ENCODE peak calls at places on chromosomes 4 and X, in six cellular contexts. I is hepatocyte, T is fibroblast of pulmonary artery, M is breast epithelium, S is lower leg skin, A is foreskin keratinocyte. E is an unnamed sample.

GRCh38 chr4:101127176-101127790 is 220.0 kb downstream of the PPP3CA start:
- DNase-seq in S (no peak), A (no peak), M (no peak), I (no peak), T (no peak), E (no peak)

GRCh38 chr4:10457255-10457801 is at the start of gene ZNF518B:
- DNase-seq in S (peak; percentile 87), I (peak; percentile 90), M (no peak), A (peak; percentile 39), T (peak; percentile 69), E (peak; percentile 80)

GRCh38 chr4:88803600-88804096 is 106.0 kb upstream of the NAP1L5 start:
- DNase-seq in A (peak; percentile 62), M (no peak), T (peak; percentile 92), S (no peak), I (peak; percentile 50), E (no peak)

GRCh38 chrX:13180807-13181206 is 136.4 kb upstream of the FAM9C start:
- DNase-seq in A (peak; percentile 77), I (no peak), S (no peak), M (no peak), T (peak; percentile 82), E (no peak)

GRCh38 chrX:153806999-153807575 is 12.6 kb downstream of the SSR4 start:
- DNase-seq in M (no peak), S (no peak), I (no peak), T (no peak), A (no peak), E (no peak)

GRCh38 chr4:104451573-104451972 is 43.1 kb downstream of the CXXC4 start:
- DNase-seq in A (peak; percentile 15), M (no peak), I (peak; percentile 40), T (peak; percentile 8), S (no peak), E (no peak)

GRCh38 chrX:13432376-13432775 is 112.5 kb upstream of the ATXN3L start:
- DNase-seq in A (peak; percentile 64), I (peak; percentile 70), T (peak; percentile 95), M (no peak), S (no peak), E (no peak)

GRCh38 chr4:7655267-7655548 is 220.5 kb upstream of the PSAPL1 start:
- DNase-seq in I (no peak), S (no peak), A (no peak), M (no peak), T (no peak), E (no peak)

GRCh38 chr4:87141428-87141827 is 79.0 kb downstream of the KLHL8 start:
- DNase-seq in A (no peak), I (no peak), S (no peak), M (no peak), T (peak; percentile 13), E (no peak)

GRCh38 chr4:20041838-20042237 is 209.9 kb upstream of the SLIT2 start:
- DNase-seq in M (no peak), S (no peak), A (no peak), T (no peak), I (no peak), E (no peak)

GRCh38 chrX:28586291-28586690 is 955 bp upstream of the IL1RAPL1 start:
- DNase-seq in A (no peak), S (no peak), T (peak; percentile 59), M (no peak), I (peak; percentile 32), E (no peak)

GRCh38 chr4:42605264-42605663 is 51.6 kb downstream of the ATP8A1 start:
- DNase-seq in I (no peak), M (no peak), T (no peak), S (no peak), A (no peak), E (no peak)

DNA sequence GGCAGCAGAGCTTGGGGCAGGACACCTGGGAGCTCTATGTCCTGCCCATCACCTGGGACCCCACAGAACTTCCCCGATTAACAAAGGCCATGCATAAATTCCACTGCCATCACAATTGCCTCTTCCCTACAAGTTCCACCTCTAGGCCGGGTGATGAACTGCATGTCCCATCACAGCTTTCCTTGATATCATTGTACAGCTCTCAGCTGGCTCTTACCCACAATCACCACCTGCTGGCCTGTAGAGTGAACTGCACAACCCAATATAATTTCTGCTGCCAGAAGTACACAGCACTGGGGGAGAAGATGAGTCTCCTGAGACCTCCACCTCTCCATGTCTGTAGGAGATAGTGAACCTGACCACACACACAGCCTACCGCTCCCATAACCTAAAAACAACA is 285.0 kb upstream of the AADAT start:
- DNase-seq in M (no peak), A (peak; percentile 24), I (peak; percentile 49), T (peak; percentile 1), S (no peak), E (no peak)
- TF ChIP-seq CTCF in M (no peak), A (peak; percentile 60), I (peak; percentile 46), T (peak; percentile 12), S (no peak), E (peak; percentile 51)

GRCh38 chr4:143202824-143203223 is 18.1 kb downstream of the USP38 start:
- DNase-seq in S (no peak), T (peak; percentile 44), I (no peak), A (no peak), M (no peak), E (no peak)
- TF ChIP-seq CTCF in S (no peak), T (peak; percentile 30), I (peak; percentile 53), A (peak; percentile 66), M (no peak), E (no peak)

GRCh38 chr4:129218355-129218754 is 122.4 kb downstream of the C4orf33 start:
- DNase-seq in T (peak; percentile 18), S (no peak), M (no peak), A (peak; percentile 9), I (peak; percentile 22), E (no peak)
- TF ChIP-seq CTCF in T (peak; percentile 1), S (no peak), M (no peak), A (peak; percentile 43), I (peak; percentile 49), E (no peak)

GRCh38 chr4:11954093-11954492 is 525.4 kb upstream of the HS3ST1 start:
- DNase-seq in M (no peak), T (peak; percentile 85), I (peak; percentile 48), A (peak; percentile 18), S (no peak), E (no peak)
- TF ChIP-seq CTCF in M (no peak), T (peak; percentile 77), I (peak; percentile 46), A (peak; percentile 54), S (no peak), E (no peak)

GRCh38 chr4:189973646-189974045 is 33.0 kb downstream of the FRG1 start:
- DNase-seq in S (no peak), A (no peak), T (no peak), M (no peak), I (no peak), E (no peak)

GRCh38 chr4:189979196-189980047 is 38.8 kb downstream of the FRG1 start:
- DNase-seq in T (no peak), S (no peak), I (no peak), A (no peak), M (no peak), E (no peak)

GRCh38 chr4:189974056-189974455 is 33.4 kb downstream of the FRG1 start:
- DNase-seq in I (no peak), S (no peak), M (no peak), A (no peak), T (peak; percentile 8), E (no peak)
- TF ChIP-seq CTCF in I (peak; percentile 27), S (no peak), M (no peak), A (peak; percentile 18), T (peak; percentile 37), E (no peak)

GRCh38 chrX:104309169-104309568 is 54.4 kb upstream of the ESX1 start:
- DNase-seq in T (no peak), I (no peak), A (no peak), M (no peak), S (no peak), E (no peak)
- TF ChIP-seq CTCF in T (peak; percentile 7), I (no peak), A (no peak), M (no peak), S (no peak), E (no peak)